ENCODE peak calls at places on chromosomes 16 and 17, in ten cellular contexts. C is body of pancreas; Q is glutamatergic neuron; K is amygdala; D is NCI-H460; Y is brain pericyte; O is NCI-H1417; F is activated T-helper 1 cell treated with anti-CD3 and anti-CD28 coated beads, Interleukin-2, amount 50 U/mL, for 16 hours; V is naive thymus-derived CD8-positive, alpha-beta T cell; E is KG1. P is an unnamed sample.

GRCh38 chr16:1414532-1415265 is at the start of gene UNKL:
- DNase-seq in F (peak), V (peak), K (no peak), Q (peak), O (peak), C (peak), Y (no peak), E (no peak), D (peak), P (no peak)

GRCh38 chr16:14609716-14610115 is 20.3 kb downstream of the PARN start:
- DNase-seq in D (no peak), Y (no peak), E (no peak), Q (no peak), V (no peak), K (no peak), C (no peak), F (no peak), O (no peak), P (no peak)

GRCh38 chr17:73718912-73719311 is 74.7 kb upstream of the SDK2 start:
- DNase-seq in K (no peak), D (no peak), V (no peak), Y (no peak), E (no peak), O (no peak), Q (no peak), C (no peak), F (no peak), P (no peak)

GRCh38 chr16:50038756-50039529 is 13.9 kb downstream of the CNEP1R1 start:
- DNase-seq in O (no peak), K (peak), C (no peak), E (no peak), V (no peak), Y (no peak), F (no peak), D (no peak), Q (no peak), P (peak)

GRCh38 chr17:75485688-75486087 is 29.3 kb downstream of the TMEM94 start:
- DNase-seq in Q (no peak), O (no peak), Y (no peak), F (no peak), C (peak), V (no peak), K (no peak), D (no peak), E (no peak), P (no peak)

GRCh38 chr17:58541249-58541648 is 26.8 kb upstream of the MTMR4 start:
- DNase-seq in Y (no peak), V (no peak), K (no peak), C (no peak), Q (no peak), D (no peak), E (no peak), F (no peak), O (no peak), P (no peak)

GRCh38 chr16:84973226-84973625 is 38.1 kb downstream of the ZDHHC7 start:
- DNase-seq in D (no peak), K (no peak), F (no peak), Q (no peak), Y (no peak), E (no peak), C (no peak), O (no peak), V (no peak), P (no peak)

GRCh38 chr17:82527893-82528292 is 8.4 kb downstream of the FOXK2 start:
- DNase-seq in C (no peak), O (no peak), Y (no peak), E (no peak), V (no peak), Q (no peak), D (no peak), K (no peak), F (no peak), P (no peak)

GRCh38 chr17:78075011-78075410 is 53.5 kb downstream of the TMC6 start:
- DNase-seq in O (no peak), F (no peak), Y (no peak), V (no peak), K (no peak), D (no peak), Q (no peak), E (no peak), C (no peak), P (no peak)

GRCh38 chr16:27514806-27515205 is 34.9 kb downstream of the GTF3C1 start:
- DNase-seq in D (no peak), V (no peak), Y (no peak), F (no peak), E (no peak), K (no peak), Q (no peak), C (no peak), O (no peak), P (no peak)

GRCh38 chr16:11615756-11616447 is 29.2 kb upstream of the LITAF start:
- DNase-seq in V (no peak), C (no peak), K (no peak), O (no peak), F (no peak), Y (no peak), E (no peak), Q (no peak), D (no peak), P (no peak)

GRCh38 chr17:40598928-40599627 is 33.8 kb upstream of the CCR7 start:
- DNase-seq in Q (no peak), F (peak), K (no peak), V (peak), C (no peak), D (no peak), O (no peak), E (no peak), Y (peak), P (no peak)

GRCh38 chr17:42670199-42670924 is 6.4 kb downstream of the PLEKHH3 start:
- DNase-seq in Q (peak), V (peak), D (no peak), E (no peak), O (no peak), K (no peak), C (no peak), Y (no peak), F (no peak), P (no peak)

GRCh38 chr17:65813306-65813705 is 251.9 kb upstream of the AXIN2 start:
- DNase-seq in Y (no peak), Q (no peak), C (no peak), F (no peak), V (no peak), E (no peak), O (no peak), D (no peak), K (no peak), P (no peak)

GRCh38 chr17:76866774-76867577 is 1.2 kb upstream of the MGAT5B start:
- DNase-seq in D (no peak), Q (no peak), K (no peak), V (no peak), O (no peak), F (no peak), Y (no peak), E (no peak), C (no peak), P (no peak)

GRCh38 chr16:56245197-56245596 is 53.9 kb downstream of the GNAO1 start:
- DNase-seq in K (no peak), D (no peak), C (no peak), E (no peak), F (no peak), O (no peak), Q (no peak), V (no peak), Y (no peak), P (no peak)

GRCh38 chr17:17387461-17388362 is 84.5 kb downstream of the NT5M start:
- DNase-seq in O (peak), Y (no peak), D (no peak), V (no peak), F (no peak), E (no peak), K (no peak), C (peak), Q (peak), P (no peak)

GRCh38 chr17:13114601-13115024 is 96.8 kb upstream of the ELAC2 start:
- DNase-seq in E (no peak), C (peak), Q (peak), V (no peak), F (no peak), O (peak), D (peak), Y (no peak), K (no peak), P (no peak)

GRCh38 chr17:64739316-64740058 is 77.4 kb upstream of the SMURF2 start:
- DNase-seq in D (no peak), V (no peak), F (no peak), O (no peak), C (no peak), K (no peak), Q (no peak), Y (no peak), E (no peak), P (no peak)

GRCh38 chr17:64736804-64737492 is 74.8 kb upstream of the SMURF2 start:
- DNase-seq in F (no peak), K (no peak), Y (no peak), O (no peak), Q (no peak), D (peak), C (no peak), V (no peak), E (peak), P (peak)

GRCh38 chr16:71547168-71547567 is 20.9 kb downstream of the CHST4 start:
- DNase-seq in O (no peak), D (no peak), K (no peak), V (no peak), E (no peak), F (no peak), C (no peak), Q (no peak), Y (no peak), P (no peak)

GRCh38 chr16:81493755-81494433 is 49.3 kb downstream of the CMIP start:
- DNase-seq in O (peak), C (peak), K (no peak), D (no peak), V (no peak), F (peak), Y (no peak), E (no peak), Q (no peak), P (no peak)

GRCh38 chr17:66525338-66525737 is 222.9 kb downstream of the PRKCA start:
- DNase-seq in D (no peak), K (no peak), V (no peak), E (no peak), Y (no peak), F (no peak), C (no peak), O (no peak), Q (no peak), P (no peak)

GRCh38 chr17:35063514-35064223 is at the start of gene RFFL:
- DNase-seq in Y (peak), E (peak), K (peak), D (peak), C (peak), Q (peak), O (peak), F (peak), V (peak), P (peak)

GRCh38 chr17:79944821-79945391 is 90.8 kb downstream of the TBC1D16 start:
- DNase-seq in V (no peak), Q (no peak), C (no peak), Y (no peak), D (no peak), F (no peak), E (no peak), O (no peak), K (no peak), P (no peak)

GRCh38 chr17:62995377-62995885 is 29.4 kb downstream of the TANC2 start:
- DNase-seq in O (peak), Y (no peak), V (no peak), Q (peak), C (no peak), D (peak), E (peak), F (no peak), K (no peak), P (peak)

GRCh38 chr17:72258711-72259110 is 137.9 kb downstream of the SOX9 start:
- DNase-seq in Q (no peak), K (no peak), E (no peak), V (no peak), D (no peak), C (no peak), O (no peak), Y (no peak), F (no peak), P (no peak)

GRCh38 chr17:45681706-45682105 is 102.4 kb upstream of the CRHR1 start:
- DNase-seq in Q (no peak), E (no peak), F (no peak), V (no peak), Y (no peak), D (no peak), K (no peak), O (no peak), C (no peak), P (no peak)